ENCODE peak calls at places on chromosomes 2 and 18, in seven cellular contexts. Y is tibial nerve, Q is suprapubic skin, U is esophagus muscularis mucosa, X is A549, L is K562, O is stomach. Z is an unnamed sample. For H3K9me3, the result is how much of the 10 kb centered on the place peaks cover.

GRCh38 chr2:231614559-231615057 is 21.9 kb downstream of the TEX44 start:
- DNase-seq in Y (no peak), Q (peak), U (no peak), X (no peak), L (no peak), O (peak), Z (no peak)

GRCh38 chr2:240421396-240421795 is 14.1 kb upstream of the GPC1 start:
- DNase-seq in Y (peak), Q (peak), U (no peak), X (no peak), L (no peak), O (no peak), Z (no peak)

GRCh38 chr2:67108231-67108630 is 288.9 kb upstream of the ETAA1 start:
- DNase-seq in Y (no peak), Q (no peak), U (no peak), X (no peak), L (no peak), O (no peak), Z (no peak)

GRCh38 chr2:27024188-27024587 is 8.6 kb upstream of the TMEM214 start:
- DNase-seq in Y (no peak), Q (no peak), U (no peak), X (peak), L (no peak), O (no peak), Z (no peak)

GRCh38 chr2:65856928-65857327 is 424.5 kb upstream of the SPRED2 start:
- DNase-seq in Y (no peak), Q (no peak), U (no peak), X (no peak), L (no peak), O (no peak), Z (no peak)

GRCh38 chr2:235445116-235445515 is 48.7 kb upstream of the AGAP1 start:
- DNase-seq in Y (no peak), Q (no peak), U (no peak), X (no peak), L (no peak), O (no peak), Z (no peak)

GRCh38 chr2:61144697-61145268 is 17.2 kb upstream of the C2orf74 start:
- DNase-seq in Y (peak), Q (peak), U (peak), X (peak), L (no peak), O (peak), Z (peak)

GRCh38 chr2:190407246-190407661 is 901 bp upstream of the MFSD6 start:
- DNase-seq in Y (no peak), Q (no peak), U (no peak), X (no peak), L (no peak), O (no peak), Z (no peak)

GRCh38 chr2:12554235-12555011 is 162.3 kb upstream of the TRIB2 start:
- DNase-seq in Y (no peak), Q (no peak), U (no peak), X (no peak), L (no peak), O (no peak), Z (no peak)

GRCh38 chr2:147374410-147374811 is 470.4 kb upstream of the ACVR2A start:
- DNase-seq in Y (no peak), Q (no peak), U (no peak), X (no peak), L (no peak), O (no peak), Z (no peak)

GRCh38 chr2:58030789-58031188 is 15.8 kb upstream of the VRK2 start:
- DNase-seq in Y (no peak), Q (no peak), U (no peak), X (no peak), L (no peak), O (no peak), Z (no peak)

GRCh38 chr2:43041661-43042360 is 184.6 kb downstream of the ZFP36L2 start:
- DNase-seq in Y (no peak), Q (no peak), U (no peak), X (peak), L (peak), O (no peak), Z (no peak)

GRCh38 chr2:234130734-234131133 is 80.2 kb downstream of the SPP2 start:
- DNase-seq in Y (no peak), Q (no peak), U (no peak), X (no peak), L (no peak), O (no peak), Z (no peak)

GRCh38 chr2:84243788-84244627 is 215.1 kb downstream of the SUCLG1 start:
- DNase-seq in Y (no peak), Q (no peak), U (no peak), X (no peak), L (no peak), O (no peak), Z (no peak)

GRCh38 chr2:202588647-202589581 is 45.9 kb upstream of the FAM117B start:
- DNase-seq in Y (peak), Q (peak), U (no peak), X (peak), L (peak), O (peak), Z (peak)

GRCh38 chr2:237427807-237428506 is 14.0 kb upstream of the COL6A3 start:
- DNase-seq in Y (no peak), Q (peak), U (no peak), X (no peak), L (no peak), O (no peak), Z (no peak)

GRCh38 chr18:50281295-50281971 is at the start of gene MBD1:
- DNase-seq in Y (peak), Q (peak), U (peak), X (peak), L (peak), O (peak), Z (peak)

GRCh38 chr2:54704238-54704637 is 19.2 kb upstream of the EML6 start:
- DNase-seq in Y (no peak), Q (no peak), U (no peak), X (no peak), L (no peak), O (no peak), Z (no peak)

GRCh38 chr18:3321133-3321812 is 59.3 kb downstream of the MYL12B start:
- DNase-seq in Y (no peak), Q (no peak), U (no peak), X (peak), L (no peak), O (no peak), Z (no peak)

GRCh38 chr2:30412392-30413321 is 34.4 kb upstream of the LCLAT1 start:
- DNase-seq in Y (no peak), Q (no peak), U (no peak), X (no peak), L (no peak), O (no peak), Z (peak)

GRCh38 chr2:226979004-226979403 is 143.2 kb downstream of the RHBDD1 start:
- DNase-seq in Y (no peak), Q (no peak), U (no peak), X (no peak), L (peak), O (no peak), Z (no peak)

GRCh38 chr2:39737661-39738060 is 41.4 kb downstream of the THUMPD2 start:
- DNase-seq in Y (no peak), Q (no peak), U (no peak), X (no peak), L (no peak), O (no peak), Z (no peak)

GRCh38 chr18:26621161-26622026 is 73.0 kb upstream of the KCTD1 start:
- DNase-seq in Y (no peak), Q (no peak), U (no peak), X (peak), L (peak), O (peak), Z (peak)

GRCh38 chr2:161219213-161219612 is 59.0 kb downstream of the TANK start:
- DNase-seq in Y (no peak), Q (no peak), U (no peak), X (no peak), L (no peak), O (no peak), Z (no peak)

GRCh38 chr18:59928201-59928600 is 28.4 kb downstream of the PMAIP1 start:
- DNase-seq in Y (no peak), Q (no peak), U (no peak), X (no peak), L (no peak), O (no peak), Z (no peak)

GRCh38 chr2:51013060-51013746 is 18.7 kb downstream of the NRXN1 start:
- DNase-seq in Y (no peak), Q (no peak), U (no peak), X (no peak), L (no peak), O (peak), Z (peak)

GRCh38 chr2:128442891-128443302 is 124.2 kb upstream of the HS6ST1 start:
- DNase-seq in Y (no peak), Q (peak), U (peak), X (no peak), L (no peak), O (peak), Z (no peak)

GRCh38 chr2:204069804-204070203 is 133.2 kb downstream of the ICOS start:
- DNase-seq in Y (no peak), Q (no peak), U (no peak), X (no peak), L (no peak), O (no peak), Z (no peak)

GRCh38 chr2:101328474-101329007 is 20.0 kb upstream of the RNF149 start:
- DNase-seq in Y (no peak), Q (no peak), U (no peak), X (no peak), L (no peak), O (no peak), Z (peak)
- TF ChIP-seq POLR2A in Y (no peak), Q (no peak), U (no peak), X (no peak), L (no peak), O (no peak), Z (no peak)

GRCh38 chr2:172533687-172534086 is 22.2 kb upstream of the PDK1 start:
- DNase-seq in Y (no peak), Q (no peak), U (no peak), X (no peak), L (no peak), O (no peak), Z (no peak)
- H3K9me3 ChIP-seq in Y (under half), Q (under half), U (under half), X (under half), L (under half), O (under half), Z (under half)

GRCh38 chr18:69789794-69790193 is 157.9 kb downstream of the CD226 start:
- DNase-seq in Y (no peak), Q (no peak), U (no peak), X (no peak), L (no peak), O (no peak), Z (no peak)
- TF ChIP-seq EP300 in Y (no peak), Q (no peak), U (no peak), X (no peak), L (no peak), O (no peak), Z (no peak)

DNA sequence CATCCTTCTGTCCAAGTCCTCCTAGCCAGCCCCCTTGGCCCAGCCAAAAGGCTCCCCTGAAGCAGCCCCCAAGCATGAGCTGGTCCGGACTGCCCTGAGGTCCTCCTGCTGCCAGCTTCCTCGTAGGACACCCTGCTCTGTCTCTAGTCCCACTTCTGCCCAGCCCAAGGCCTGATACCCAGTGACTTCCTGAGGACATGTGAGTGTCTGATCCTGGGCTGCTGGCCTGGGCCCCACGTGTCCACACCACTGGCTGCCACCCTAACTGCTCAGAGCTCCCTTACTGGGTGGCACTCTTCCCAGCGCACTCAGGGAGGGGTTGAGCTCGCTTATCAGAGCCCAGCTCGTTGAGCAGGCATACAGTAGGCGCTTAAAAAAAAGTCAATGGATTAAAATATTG is 34.4 kb upstream of the PDIA6 start:
- DNase-seq in Y (no peak), Q (no peak), U (no peak), X (no peak), L (no peak), O (no peak), Z (no peak)
- TF ChIP-seq POLR2A in Y (no peak), Q (no peak), U (no peak), X (no peak), L (no peak), O (no peak), Z (no peak)

DNA sequence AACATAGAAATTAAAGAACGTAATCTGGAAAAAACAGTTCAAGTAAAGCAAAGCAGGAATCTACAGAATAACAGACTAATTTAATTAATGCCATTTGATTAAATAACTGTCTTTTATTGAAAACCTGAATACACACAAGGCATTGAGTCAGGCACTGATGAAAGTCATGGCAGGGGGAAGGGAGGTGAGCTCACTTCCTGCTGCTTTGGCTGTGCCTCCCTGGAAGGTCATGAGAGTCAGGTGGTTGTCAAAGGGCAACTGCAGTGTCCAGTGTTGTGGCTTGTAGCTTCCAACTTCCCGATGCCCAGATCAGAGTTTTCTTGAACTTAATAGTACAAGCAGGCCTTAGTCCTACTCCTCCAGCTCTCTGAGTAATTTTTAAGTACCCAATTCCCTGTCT is 180.9 kb downstream of the PID1 start:
- DNase-seq in Y (no peak), Q (no peak), U (no peak), X (no peak), L (no peak), O (no peak), Z (peak)
- H3K9me3 ChIP-seq in Y (under half), Q (under half), U (under half), X (under half), L (under half), O (under half), Z (under half)

GRCh38 chr2:101064868-101065549 is 62.9 kb downstream of the RPL31 start:
- DNase-seq in Y (no peak), Q (no peak), U (no peak), X (peak), L (no peak), O (peak), Z (no peak)
- TF ChIP-seq EP300 in Y (no peak), Q (no peak), U (no peak), X (no peak), L (no peak), O (no peak), Z (no peak)

DNA sequence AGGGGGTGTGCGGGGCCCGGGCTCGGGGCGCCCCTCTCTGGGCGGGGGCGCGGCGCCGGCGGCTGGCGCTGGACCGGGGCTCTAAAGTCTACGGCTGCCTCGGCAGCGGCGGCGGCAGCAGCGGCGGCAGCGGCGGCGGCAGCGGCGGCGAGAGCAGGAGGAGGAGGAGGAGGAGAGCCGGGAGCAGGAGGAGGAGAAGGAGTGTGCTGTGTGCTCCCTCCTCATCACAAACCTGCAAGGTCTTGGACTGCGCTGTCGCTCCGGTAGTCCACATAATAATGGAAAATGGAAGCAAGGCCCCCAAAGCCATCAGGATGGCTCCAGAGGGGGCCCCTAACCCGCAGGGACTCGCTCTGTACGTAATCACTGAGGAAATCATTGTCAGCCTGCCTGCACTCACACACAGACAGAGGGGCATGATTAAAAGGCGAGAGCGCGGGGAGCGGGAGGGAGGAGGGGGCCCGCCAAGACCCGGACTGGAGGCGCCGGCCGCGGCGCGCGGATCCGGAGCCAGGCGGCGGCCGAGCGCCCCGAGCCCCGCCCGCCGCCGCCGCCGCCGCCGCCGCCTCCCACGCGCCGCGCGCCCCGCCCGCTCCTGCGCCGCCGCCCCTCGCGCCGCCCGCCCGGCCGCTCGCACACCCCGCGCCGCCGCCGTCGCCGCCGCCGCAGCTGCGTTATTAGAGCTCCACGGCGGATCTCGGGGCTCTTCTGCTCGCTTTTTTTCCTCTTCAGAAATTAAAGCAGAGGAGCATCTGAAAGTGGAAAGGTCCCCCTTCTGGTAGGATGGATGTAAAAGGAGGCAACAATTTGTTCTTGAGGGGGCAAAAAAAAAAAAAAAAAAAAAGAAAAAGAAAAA is at the start of gene ZNF521:
- DNase-seq in Y (peak), Q (peak), U (no peak), X (no peak), L (peak), O (peak), Z (peak)
- TF ChIP-seq POLR2A in Y (peak), Q (no peak), U (no peak), X (no peak), L (no peak), O (no peak), Z (peak)

GRCh38 chr2:229130522-229130921 is 140.6 kb downstream of the PID1 start:
- DNase-seq in Y (no peak), Q (no peak), U (no peak), X (no peak), L (no peak), O (no peak), Z (no peak)

GRCh38 chr2:229133155-229133772 is 137.8 kb downstream of the PID1 start:
- DNase-seq in Y (no peak), Q (no peak), U (no peak), X (peak), L (no peak), O (no peak), Z (peak)

GRCh38 chr2:229127471-229127870 is 143.6 kb downstream of the PID1 start:
- DNase-seq in Y (no peak), Q (no peak), U (no peak), X (no peak), L (no peak), O (no peak), Z (no peak)

GRCh38 chr2:229129738-229130371 is 141.2 kb downstream of the PID1 start:
- DNase-seq in Y (no peak), Q (no peak), U (no peak), X (no peak), L (no peak), O (no peak), Z (peak)

DNA sequence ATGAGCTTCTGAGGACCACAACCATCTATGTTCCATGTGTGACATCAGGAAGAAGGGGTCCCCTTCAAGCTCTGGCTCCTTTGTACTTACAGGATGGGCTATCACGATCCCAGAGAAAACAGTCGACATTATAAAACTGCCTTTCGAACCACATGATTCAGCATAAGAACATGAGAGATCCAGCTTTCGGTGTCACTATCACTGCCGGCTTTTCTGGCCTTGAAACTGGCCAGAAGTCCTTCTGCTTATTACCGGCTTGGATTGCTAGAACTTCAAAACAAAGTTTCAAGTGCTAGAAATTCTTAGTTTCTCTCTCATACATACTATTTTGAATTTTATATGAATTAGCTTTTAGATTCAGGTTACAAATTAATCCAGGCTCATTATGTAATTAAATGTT is 138.9 kb downstream of the PID1 start:
- DNase-seq in Y (no peak), Q (no peak), U (no peak), X (no peak), L (no peak), O (no peak), Z (no peak)
- H3K9me3 ChIP-seq in Y (under half), Q (under half), U (under half), X (under half), L (under half), O (under half), Z (under half)

GRCh38 chr2:217227794-217228193 is 367.9 kb upstream of the TNP1 start:
- DNase-seq in Y (no peak), Q (no peak), U (no peak), X (no peak), L (no peak), O (no peak), Z (no peak)
- TF ChIP-seq EP300 in Y (no peak), Q (no peak), U (no peak), X (no peak), L (no peak), O (no peak), Z (no peak)

GRCh38 chr18:48950536-48951447 is at the start of gene SMAD7:
- DNase-seq in Y (peak), Q (no peak), U (no peak), X (no peak), L (peak), O (peak), Z (peak)

GRCh38 chr18:48951448-48952286 is 902 bp upstream of the SMAD7 start:
- DNase-seq in Y (peak), Q (no peak), U (no peak), X (no peak), L (peak), O (peak), Z (peak)

GRCh38 chr18:48953096-48953706 is 2.4 kb upstream of the SMAD7 start:
- DNase-seq in Y (no peak), Q (no peak), U (no peak), X (no peak), L (no peak), O (no peak), Z (no peak)

GRCh38 chr18:48954837-48955527 is 4.2 kb upstream of the SMAD7 start:
- DNase-seq in Y (no peak), Q (no peak), U (no peak), X (no peak), L (no peak), O (no peak), Z (no peak)

GRCh38 chr18:48952287-48953095 is 1.7 kb upstream of the SMAD7 start:
- DNase-seq in Y (peak), Q (no peak), U (no peak), X (no peak), L (peak), O (peak), Z (peak)
- TF ChIP-seq POLR2A in Y (peak), Q (no peak), U (peak), X (peak), L (no peak), O (no peak), Z (peak)